ENCODE peak calls at places on chromosomes 13 and 19, in five cellular contexts. O is heart left ventricle, E is GM12878, P is psoas muscle, A is epithelial cell of esophagus. U is an unnamed sample.

GRCh38 chr13:94239135-94239534 is 240.3 kb downstream of the DCT start:
- DNase-seq in O (no peak), E (no peak), P (no peak), A (peak), U (peak)

GRCh38 chr19:44869728-44870470 is 21.2 kb upstream of the TOMM40 start:
- DNase-seq in O (peak), E (no peak), P (peak), A (no peak), U (no peak)

GRCh38 chr13:46341112-46341711 is 45.8 kb downstream of the RUBCNL start:
- DNase-seq in O (no peak), E (peak), P (no peak), A (peak), U (peak)

GRCh38 chr19:15178629-15179308 is 22.0 kb downstream of the NOTCH3 start:
- DNase-seq in O (no peak), E (no peak), P (no peak), A (no peak), U (no peak)

GRCh38 chr13:57673197-57673596 is 41.7 kb downstream of the PCDH17 start:
- DNase-seq in O (no peak), E (no peak), P (no peak), A (no peak), U (peak)

GRCh38 chr19:41551212-41551610 is 24.8 kb upstream of the CEACAM21 start:
- DNase-seq in O (no peak), E (no peak), P (no peak), A (no peak), U (no peak)

GRCh38 chr13:91375119-91375729 is 23.2 kb upstream of the GPC5 start:
- DNase-seq in O (no peak), E (no peak), P (no peak), A (peak), U (no peak)

GRCh38 chr13:42102961-42103688 is 54.7 kb downstream of the DGKH start:
- DNase-seq in O (no peak), E (no peak), P (no peak), A (peak), U (no peak)

GRCh38 chr19:9865732-9866627 is 30.9 kb downstream of the PIN1 start:
- DNase-seq in O (no peak), E (no peak), P (no peak), A (no peak), U (no peak)

GRCh38 chr13:30224732-30225131 is 82.6 kb downstream of the KATNAL1 start:
- DNase-seq in O (no peak), E (no peak), P (no peak), A (peak), U (no peak)

GRCh38 chr19:583198-583967 is 6.3 kb upstream of the HCN2 start:
- DNase-seq in O (no peak), E (no peak), P (no peak), A (no peak), U (no peak)

GRCh38 chr19:41409288-41409687 is 11.7 kb downstream of the BCKDHA start:
- DNase-seq in O (peak), E (no peak), P (no peak), A (peak), U (peak)

GRCh38 chr19:10111405-10111811 is at the start of gene P2RY11:
- DNase-seq in O (no peak), E (peak), P (peak), A (no peak), U (no peak)

GRCh38 chr19:42250666-42251531 is 4.0 kb downstream of the ERF start:
- DNase-seq in O (no peak), E (no peak), P (no peak), A (peak), U (no peak)

GRCh38 chr13:22128413-22129198 is 457.7 kb downstream of the FGF9 start:
- DNase-seq in O (no peak), E (no peak), P (no peak), A (no peak), U (peak)

GRCh38 chr13:38693641-38694040 is 6.8 kb downstream of the FREM2 start:
- DNase-seq in O (no peak), E (no peak), P (no peak), A (no peak), U (no peak)

GRCh38 chr13:75841905-75842304 is 205.8 kb downstream of the LMO7 start:
- DNase-seq in O (no peak), E (no peak), P (no peak), A (no peak), U (no peak)

GRCh38 chr19:33432408-33433170 is 59.1 kb downstream of the CEBPG start:
- DNase-seq in O (no peak), E (no peak), P (peak), A (no peak), U (no peak)

GRCh38 chr19:3373971-3374368 is 7.6 kb downstream of the NFIC start:
- DNase-seq in O (no peak), E (no peak), P (peak), A (no peak), U (no peak)

GRCh38 chr13:20191311-20191901 is 1.3 kb downstream of the GJB2 start:
- DNase-seq in O (no peak), E (no peak), P (no peak), A (no peak), U (no peak)

GRCh38 chr19:33220735-33221134 is 4.9 kb downstream of the SLC7A10 start:
- DNase-seq in O (no peak), E (no peak), P (no peak), A (no peak), U (no peak)

GRCh38 chr19:18239303-18239702 is 13.1 kb upstream of the PDE4C start:
- DNase-seq in O (no peak), E (no peak), P (no peak), A (no peak), U (no peak)

GRCh38 chr19:10718205-10719196 is 622 bp downstream of the DNM2 start:
- DNase-seq in O (peak), E (no peak), P (peak), A (peak), U (no peak)

GRCh38 chr19:19661675-19662251 is 1.7 kb downstream of the ATP13A1 start:
- DNase-seq in O (no peak), E (peak), P (no peak), A (no peak), U (no peak)

GRCh38 chr19:52453324-52454094 is at the start of gene ZNF578:
- DNase-seq in O (peak), E (no peak), P (peak), A (peak), U (peak)

GRCh38 chr19:36373638-36374156 is 5.3 kb downstream of the ZFP14 start:
- DNase-seq in O (no peak), E (no peak), P (no peak), A (no peak), U (no peak)

GRCh38 chr19:36379510-36379819 is 464 bp upstream of the ZFP14 start:
- DNase-seq in O (no peak), E (no peak), P (no peak), A (peak), U (no peak)

GRCh38 chr19:36378625-36379509 is at the start of gene ZFP14:
- DNase-seq in O (peak), E (peak), P (peak), A (peak), U (peak)

GRCh38 chr19:36371886-36372285 is 7.1 kb downstream of the ZFP14 start:
- DNase-seq in O (no peak), E (no peak), P (no peak), A (no peak), U (no peak)

DNA sequence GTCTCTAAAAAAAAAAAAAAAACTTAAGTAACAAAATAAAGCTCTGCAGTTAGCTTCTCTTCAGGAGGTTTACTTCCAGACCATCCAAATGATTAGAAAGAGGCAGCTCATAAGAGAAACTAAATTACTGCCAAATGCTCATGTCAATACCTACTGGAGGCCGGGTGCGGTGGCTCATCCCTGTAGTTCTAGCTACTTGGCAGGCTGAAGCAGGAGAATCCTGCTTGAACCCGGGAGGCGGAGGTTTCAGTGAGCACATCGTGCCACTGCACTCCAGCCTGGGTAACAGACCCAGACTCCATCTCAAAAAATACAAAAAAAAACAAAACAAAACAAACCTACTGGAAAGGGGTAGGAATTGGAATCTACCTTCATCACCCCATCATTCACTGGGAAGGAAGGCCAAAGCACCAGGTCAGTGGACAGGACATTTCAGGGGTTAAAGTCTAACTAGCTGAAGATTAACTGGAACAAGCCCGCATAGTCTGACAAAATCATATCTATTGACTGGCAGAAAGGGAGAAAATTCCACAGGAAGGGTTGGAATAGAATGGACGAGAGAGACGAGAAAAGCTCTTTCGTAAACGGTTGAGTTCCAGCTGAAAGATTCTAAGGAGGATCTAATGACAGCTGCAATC is 1.3 kb downstream of the ZFP14 start:
- DNase-seq in O (no peak), E (no peak), P (no peak), A (no peak), U (peak)
- H3K4me3 ChIP-seq in O (peak), E (peak), P (peak), A (peak), U (peak)

DNA sequence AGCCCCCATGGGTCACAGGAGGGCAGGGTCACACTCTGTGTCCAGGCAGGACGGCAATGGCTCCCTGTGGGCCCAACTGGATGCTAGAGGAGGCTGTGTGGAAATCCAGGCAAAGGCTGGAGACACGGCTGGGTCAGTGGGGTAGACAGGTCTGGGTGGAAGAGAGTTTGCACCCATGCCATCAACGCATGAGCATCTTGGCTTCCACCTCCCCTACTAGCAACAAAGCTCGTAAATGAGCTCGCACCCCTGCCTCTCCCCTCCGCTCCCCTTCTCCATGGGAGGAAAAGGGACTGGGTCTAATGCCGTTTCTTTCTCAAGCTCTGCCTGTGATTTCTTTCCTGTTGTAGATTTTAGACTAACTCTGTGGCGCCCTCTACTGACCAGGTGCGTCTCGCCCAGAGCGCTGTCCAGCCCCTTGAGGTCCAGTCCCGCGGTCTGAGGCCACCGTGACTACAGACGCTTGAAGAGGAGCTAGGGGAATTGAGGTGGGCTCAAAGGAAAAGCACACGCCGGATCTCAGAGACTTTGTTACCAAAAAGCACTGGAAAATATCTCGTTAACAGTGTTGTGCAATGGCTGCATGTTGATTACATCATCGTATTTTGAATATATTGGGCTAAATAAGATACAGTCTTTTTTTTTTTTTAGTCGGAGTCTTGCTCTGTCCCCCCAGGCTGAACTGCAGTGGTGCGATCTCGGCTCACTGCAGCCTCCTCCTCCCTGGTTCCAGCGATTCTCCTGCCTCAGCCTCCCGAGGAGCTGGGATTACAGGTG is 50.7 kb upstream of the USP29 start:
- DNase-seq in O (no peak), E (no peak), P (no peak), A (no peak), U (no peak)
- TF ChIP-seq CTCF in O (no peak), E (no peak), P (no peak), A (no peak), U (no peak)

GRCh38 chr19:49210108-49210900 is 52.7 kb downstream of the TRPM4 start:
- DNase-seq in O (no peak), E (no peak), P (peak), A (peak), U (no peak)
- H3K4me3 ChIP-seq in O (no peak), E (no peak), P (no peak), A (no peak), U (no peak)

DNA sequence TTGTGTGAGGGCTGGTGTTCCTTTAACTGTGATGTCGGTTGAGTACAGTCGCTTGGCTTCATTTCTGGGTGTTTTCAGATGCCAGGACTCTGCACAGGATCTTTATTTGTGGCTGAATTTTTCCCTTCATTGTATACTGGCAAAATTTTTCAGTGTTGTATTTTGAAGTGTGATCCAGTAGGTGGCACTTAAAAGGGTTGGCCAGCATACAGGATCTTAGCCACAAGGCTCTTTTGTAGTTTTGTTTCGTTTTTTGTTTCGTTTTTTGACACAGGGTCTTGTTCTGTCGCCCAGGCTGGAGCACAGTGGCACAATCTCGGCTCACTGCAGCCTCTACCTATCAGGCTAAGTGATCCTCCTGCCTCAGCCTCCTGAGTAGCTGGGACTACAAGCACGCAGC is 8.7 kb downstream of the FCAR start:
- DNase-seq in O (no peak), E (peak), P (no peak), A (no peak), U (no peak)
- TF ChIP-seq CTCF in O (no peak), E (peak), P (no peak), A (no peak), U (no peak)

GRCh38 chr19:49932731-49933131 is 3.4 kb upstream of the NUP62 start:
- DNase-seq in O (no peak), E (no peak), P (no peak), A (no peak), U (no peak)
- H3K4me3 ChIP-seq in O (no peak), E (no peak), P (no peak), A (no peak), U (no peak)

U was measured in epithelial cell of proximal tubule.